ENCODE peak calls at places on chromosomes 13 and 19, in four cellular contexts. M, V, W and N are unnamed samples.

GRCh38 chr19:4172861-4173473 is 9.4 kb downstream of the SIRT6 start:
- DNase-seq in M (peak), V (peak), W (no peak), N (no peak)

GRCh38 chr13:89899302-89900103 is 1448.0 kb upstream of the MIR17HG start:
- DNase-seq in V (no peak), M (no peak), W (no peak), N (no peak)

GRCh38 chr19:33365676-33366075 is 7.8 kb upstream of the CEBPG start:
- DNase-seq in W (no peak), V (no peak), M (no peak), N (no peak)

GRCh38 chr19:29549105-29550070 is 23.6 kb downstream of the VSTM2B start:
- DNase-seq in W (no peak), M (no peak), V (no peak), N (no peak)

GRCh38 chr13:40102854-40103253 is 447.4 kb downstream of the COG6 start:
- DNase-seq in W (no peak), V (peak), M (no peak), N (no peak)

GRCh38 chr13:51797664-51798488 is 6.1 kb downstream of the DHRS12 start:
- DNase-seq in W (no peak), M (no peak), V (peak), N (peak)

GRCh38 chr13:49373699-49374098 is 70.2 kb downstream of the CAB39L start:
- DNase-seq in M (no peak), W (no peak), V (peak), N (no peak)

GRCh38 chr19:40395956-40396355 is 6.0 kb upstream of the HIPK4 start:
- DNase-seq in V (no peak), M (no peak), W (no peak), N (no peak)

GRCh38 chr19:4051175-4052101 is 15.3 kb downstream of the ZBTB7A start:
- DNase-seq in W (no peak), V (peak), M (no peak), N (no peak)

GRCh38 chr13:99614465-99614885 is 113.2 kb downstream of the TM9SF2 start:
- DNase-seq in W (no peak), M (no peak), V (no peak), N (peak)

GRCh38 chr13:43470610-43471009 is 316.2 kb downstream of the ENOX1 start:
- DNase-seq in M (no peak), W (no peak), V (peak), N (no peak)

GRCh38 chr13:39767791-39768564 is 112.5 kb downstream of the COG6 start:
- DNase-seq in V (no peak), M (no peak), W (no peak), N (no peak)

GRCh38 chr13:30307194-30307965 is at the start of gene KATNAL1:
- DNase-seq in W (no peak), V (peak), M (peak), N (peak)

GRCh38 chr13:76148926-76149325 is 512.8 kb downstream of the LMO7 start:
- DNase-seq in V (peak), W (no peak), M (no peak), N (no peak)

GRCh38 chr13:75469087-75469486 is 12.9 kb downstream of the TBC1D4 start:
- DNase-seq in W (no peak), V (no peak), M (peak), N (no peak)

DNA sequence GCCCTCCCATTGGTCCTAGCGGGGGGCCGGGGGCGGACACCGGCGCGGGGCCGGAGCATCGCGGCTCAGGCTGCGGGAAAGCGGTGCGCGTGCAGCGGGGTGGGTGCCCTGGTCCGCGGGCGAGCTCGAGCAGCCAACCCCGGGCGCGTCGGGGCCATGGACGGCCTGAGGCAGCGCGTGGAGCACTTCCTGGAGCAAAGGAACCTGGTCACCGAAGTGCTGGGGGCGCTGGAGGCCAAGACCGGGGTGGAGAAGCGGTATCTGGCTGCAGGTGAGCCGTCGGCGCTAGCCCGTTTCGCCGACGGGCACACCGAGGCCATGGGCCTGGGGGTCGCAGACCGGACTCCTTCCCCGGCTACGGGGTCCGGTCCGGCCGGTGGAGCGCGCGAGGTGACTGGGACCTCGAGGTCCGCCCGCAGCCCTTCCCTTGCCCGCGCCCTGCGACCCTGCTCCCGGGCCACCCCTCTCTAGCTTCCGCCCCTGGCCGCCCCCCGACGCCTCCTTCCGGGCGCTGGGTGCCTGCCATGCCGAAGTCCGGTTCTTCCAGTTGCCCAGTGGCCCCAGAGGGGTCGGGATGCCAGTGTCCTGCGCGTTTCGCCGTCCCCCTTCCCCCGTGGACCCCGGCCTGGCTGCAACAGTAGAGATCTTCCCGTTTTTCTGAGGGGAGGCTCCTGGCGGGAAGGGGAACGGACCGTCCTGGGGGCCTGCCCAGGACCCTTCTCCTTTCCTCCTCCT is at the start of gene REEP6:
- DNase-seq in V (no peak), M (no peak), W (no peak), N (no peak)
- TF ChIP-seq POLR2A in V (no peak), M (peak), W (peak), N (no peak)

DNA sequence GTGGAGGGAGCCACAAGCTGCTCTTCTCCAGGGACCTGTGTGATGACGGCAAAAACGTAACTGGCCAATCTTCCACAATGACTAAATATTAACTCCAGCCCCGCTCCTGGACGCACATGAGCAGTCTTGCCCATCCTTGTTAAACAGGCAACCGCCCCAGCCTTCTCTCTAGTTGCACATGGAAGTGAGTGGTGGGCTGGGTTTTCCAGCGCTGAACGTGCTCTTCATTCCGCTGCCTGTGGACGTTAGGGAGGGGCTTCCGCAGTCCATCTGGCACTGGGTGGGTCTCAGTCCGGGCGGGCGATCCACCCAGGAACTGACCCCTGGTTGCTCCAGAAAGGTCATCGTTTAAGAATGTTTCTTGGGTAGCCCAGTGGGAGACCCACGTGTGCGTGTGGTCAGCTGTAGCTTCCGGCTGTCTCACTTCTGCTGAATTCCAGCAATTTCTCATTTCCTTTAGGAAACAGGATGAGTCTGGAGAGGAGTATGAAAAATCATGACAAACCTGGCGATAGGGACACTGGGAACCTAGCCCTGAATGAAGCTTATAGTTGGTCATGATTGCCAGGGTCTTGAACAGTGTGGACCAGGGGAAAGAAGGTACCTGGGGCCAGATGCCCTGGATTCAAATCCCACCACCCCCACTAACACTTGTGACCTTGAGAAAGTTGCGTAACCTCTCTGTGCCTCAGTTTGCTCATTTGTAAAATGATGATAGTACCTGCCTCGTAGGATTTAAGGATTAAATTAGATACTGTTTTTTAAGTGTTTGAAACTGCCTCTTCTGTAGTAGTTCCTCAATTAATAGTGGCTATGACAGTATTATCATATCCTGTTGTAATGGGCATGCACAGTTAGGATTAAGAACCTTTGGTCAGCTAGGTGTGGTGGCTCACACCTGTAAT is 92.6 kb downstream of the SIPA1L3 start:
- DNase-seq in M (no peak), V (peak), W (no peak), N (peak)
- TF ChIP-seq FOS in M (no peak), V (peak), W (no peak), N (peak)

GRCh38 chr19:1135454-1135853 is 31.7 kb downstream of the GPX4 start:
- DNase-seq in W (no peak), V (no peak), M (no peak), N (no peak)
- TF ChIP-seq POLR2A in W (no peak), V (no peak), M (no peak), N (no peak)

DNA sequence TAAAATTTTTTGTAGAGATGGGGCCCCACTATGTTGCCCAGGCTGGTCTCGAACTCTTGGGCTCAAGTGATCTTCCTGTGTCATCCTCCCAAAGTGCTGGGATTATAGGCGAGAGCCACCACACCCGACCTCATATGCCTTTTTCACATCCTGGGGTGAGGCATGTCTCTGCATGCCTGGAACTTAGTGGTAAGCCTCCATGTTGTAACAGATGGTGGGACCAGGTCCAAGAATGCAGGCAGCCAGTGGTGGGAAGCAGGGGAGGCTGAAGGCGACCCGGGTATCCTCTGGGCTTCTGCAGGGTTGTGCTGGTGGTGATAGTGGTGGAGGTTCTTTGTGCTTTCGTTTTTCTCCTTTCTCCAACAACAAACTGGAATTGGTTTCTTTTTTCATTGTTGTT is 30.1 kb upstream of the CCDC124 start:
- DNase-seq in M (no peak), V (peak), W (no peak), N (no peak)
- TF ChIP-seq FOS in M (no peak), V (no peak), W (no peak), N (no peak)

GRCh38 chr19:57613941-57614743 is at the start of gene ZNF134:
- DNase-seq in W (peak), M (peak), V (peak), N (peak)
- TF ChIP-seq POLR2A in W (peak), M (peak), V (peak), N (peak)

GRCh38 chr13:111050539-111050879 is 64.6 kb upstream of the ARHGEF7 start:
- DNase-seq in W (no peak), M (no peak), V (no peak), N (no peak)

GRCh38 chr13:111048387-111048786 is 66.7 kb upstream of the ARHGEF7 start:
- DNase-seq in V (no peak), W (no peak), M (no peak), N (no peak)

GRCh38 chr13:111051041-111051440 is 64.1 kb upstream of the ARHGEF7 start:
- DNase-seq in W (no peak), M (no peak), V (no peak), N (no peak)

GRCh38 chr13:111051656-111052232 is 63.4 kb upstream of the ARHGEF7 start:
- DNase-seq in W (no peak), V (no peak), M (no peak), N (no peak)

GRCh38 chr13:111049791-111050538 is 65.1 kb upstream of the ARHGEF7 start:
- DNase-seq in W (no peak), V (no peak), M (peak), N (peak)
- TF ChIP-seq FOS in W (no peak), V (no peak), M (no peak), N (no peak)

GRCh38 chr19:11379857-11380350 is 4.2 kb downstream of the EPOR start:
- DNase-seq in V (no peak), M (no peak), W (no peak), N (no peak)
- TF ChIP-seq POLR2A in V (no peak), M (no peak), W (no peak), N (no peak)

DNA sequence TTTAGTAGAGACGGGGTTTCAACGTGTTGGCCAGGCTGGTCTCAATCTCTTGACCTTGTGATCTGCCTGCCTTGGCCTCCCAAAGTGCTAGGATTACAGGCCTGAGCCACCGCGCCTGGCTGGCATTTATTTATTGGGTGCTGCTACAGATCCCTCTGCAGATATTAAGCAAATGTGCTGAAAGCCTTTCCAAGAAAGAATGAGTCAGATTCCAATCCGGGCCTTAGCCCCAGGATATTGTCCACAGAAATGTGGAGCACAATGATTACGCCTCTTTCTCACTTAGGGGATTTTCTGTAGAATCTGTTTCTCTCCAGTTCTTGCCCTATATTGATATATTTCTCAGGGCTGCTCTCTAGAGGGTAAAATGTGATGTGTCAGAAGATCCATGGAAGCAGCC is 24.7 kb upstream of the IGFL4 start:
- DNase-seq in V (no peak), M (no peak), W (no peak), N (no peak)
- TF ChIP-seq FOS in V (no peak), M (no peak), W (no peak), N (no peak)

GRCh38 chr19:47663435-47663910 is 49.7 kb upstream of the EHD2 start:
- DNase-seq in M (no peak), W (no peak), V (peak), N (no peak)

GRCh38 chr19:47661571-47661970 is 51.7 kb upstream of the EHD2 start:
- DNase-seq in M (no peak), V (no peak), W (no peak), N (no peak)

GRCh38 chr19:47660435-47660832 is 51.5 kb downstream of the BICRA start:
- DNase-seq in W (no peak), V (no peak), M (no peak), N (no peak)

GRCh38 chr19:47661161-47661560 is 52.1 kb upstream of the EHD2 start:
- DNase-seq in W (no peak), V (no peak), M (no peak), N (no peak)

DNA sequence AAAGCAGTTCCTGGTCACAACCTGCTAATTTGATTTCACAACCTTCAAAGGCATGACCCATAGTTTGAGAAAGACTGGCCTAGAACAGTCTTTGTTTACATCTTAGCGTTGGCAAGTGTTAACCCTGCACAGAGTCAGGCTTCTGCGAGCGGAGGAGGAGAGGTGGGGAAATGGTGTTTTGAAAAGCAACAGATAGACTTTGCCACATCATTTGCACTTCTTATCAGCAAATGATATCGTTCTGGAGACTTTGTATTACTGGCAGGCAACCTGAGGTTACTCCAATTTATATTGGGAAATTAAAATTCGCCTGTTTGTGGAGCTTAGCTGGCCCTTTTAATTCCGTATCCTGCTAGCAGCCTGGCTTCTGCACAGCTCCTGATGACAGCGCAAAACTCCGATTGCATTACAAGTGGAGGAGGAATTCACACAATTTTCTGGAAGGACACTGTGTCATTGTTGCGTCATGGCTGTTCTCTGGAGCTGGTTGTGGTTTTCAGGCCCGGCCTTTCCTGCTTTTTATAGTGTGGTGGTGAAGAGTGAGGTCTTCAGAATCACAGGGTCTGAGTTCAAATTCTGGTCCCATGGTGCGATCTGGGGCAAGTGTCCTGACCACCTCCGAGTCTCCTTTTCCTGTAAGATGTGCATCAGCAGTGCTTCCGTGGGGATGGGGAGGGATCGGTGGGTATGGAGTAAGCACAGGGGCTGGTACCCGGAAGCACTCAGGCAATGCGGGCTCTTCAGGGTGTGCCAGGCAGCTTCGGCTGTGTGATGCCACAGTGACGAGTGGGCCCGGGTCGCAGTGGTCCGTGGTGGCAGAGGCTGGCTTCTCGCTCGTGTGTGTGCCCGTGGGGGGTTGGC is 49.1 kb upstream of the EHD2 start:
- DNase-seq in M (peak), V (peak), W (no peak), N (no peak)
- TF ChIP-seq POLR2A in M (no peak), V (no peak), W (no peak), N (no peak)